ENCODE peak calls at places on chromosomes 12 and 14, in ten cellular contexts. O, M, K, Z, R, Y, E, V, C and G are unnamed samples.

GRCh38 chr14:94925416-94925815 is 155.5 kb upstream of the GSC start:
- DNase-seq in M (no peak), C (no peak), Z (no peak), E (no peak), V (no peak), Y (no peak), R (no peak), K (no peak), O (no peak), G (no peak)

GRCh38 chr14:59461891-59462290 is 3.3 kb downstream of the GPR135 start:
- DNase-seq in V (no peak), C (no peak), K (no peak), M (no peak), O (no peak), Z (no peak), E (no peak), Y (no peak), R (no peak), G (no peak)

GRCh38 chr12:98466970-98467369 is 48.4 kb upstream of the TMPO start:
- DNase-seq in K (no peak), C (no peak), V (no peak), R (no peak), Y (no peak), M (no peak), O (no peak), E (no peak), Z (no peak), G (no peak)

GRCh38 chr12:105214141-105214540 is 21.8 kb downstream of the APPL2 start:
- DNase-seq in Y (no peak), V (no peak), O (peak; percentile 49), M (no peak), K (no peak), Z (no peak), R (no peak), C (no peak), E (peak; percentile 84), G (no peak)

GRCh38 chr12:24823808-24824515 is 124.9 kb downstream of the BCAT1 start:
- DNase-seq in Y (no peak), K (peak; percentile 56), C (no peak), Z (no peak), R (no peak), M (no peak), E (no peak), O (no peak), V (no peak), G (no peak)

GRCh38 chr14:70754989-70755388 is 54.3 kb downstream of the MAP3K9 start:
- DNase-seq in C (no peak), O (peak; percentile 1), V (no peak), Y (peak; percentile 5), Z (no peak), R (no peak), E (peak; percentile 23), K (no peak), M (no peak), G (no peak)

GRCh38 chr12:97167598-97167997 is 260.5 kb downstream of the NEDD1 start:
- DNase-seq in M (no peak), K (no peak), R (no peak), C (no peak), O (no peak), Y (no peak), V (no peak), Z (no peak), E (no peak), G (no peak)

GRCh38 chr12:113298861-113299545 is 35.9 kb downstream of the SLC8B1 start:
- DNase-seq in C (no peak), Y (no peak), M (no peak), R (no peak), O (no peak), E (peak; percentile 47), V (no peak), K (no peak), Z (no peak), G (no peak)

GRCh38 chr12:115354007-115354452 is 670.1 kb upstream of the TBX3 start:
- DNase-seq in O (peak; percentile 96), R (no peak), C (no peak), E (peak; percentile 94), V (no peak), Z (no peak), K (no peak), Y (no peak), M (no peak), G (no peak)

GRCh38 chr12:94930216-94930654 is 73.3 kb downstream of the NDUFA12 start:
- DNase-seq in V (no peak), M (no peak), C (no peak), E (no peak), Y (no peak), O (no peak), K (no peak), Z (no peak), R (no peak), G (no peak)

GRCh38 chr14:32560213-32560857 is 231.2 kb downstream of the AKAP6 start:
- DNase-seq in C (peak; percentile 51), Y (peak; percentile 30), V (peak; percentile 82), M (no peak), Z (no peak), R (no peak), K (peak; percentile 18), O (peak; percentile 90), E (peak; percentile 93), G (peak; percentile 59)

GRCh38 chr12:63400746-63401145 is 249.7 kb upstream of the AVPR1A start:
- DNase-seq in C (no peak), K (no peak), V (no peak), R (no peak), Z (no peak), E (no peak), Y (no peak), M (no peak), O (peak; percentile 22), G (no peak)

GRCh38 chr12:6826125-6826733 is 2.0 kb upstream of the P3H3 start:
- DNase-seq in Z (no peak), E (no peak), K (no peak), V (no peak), O (no peak), R (no peak), M (no peak), Y (no peak), C (no peak), G (no peak)

GRCh38 chr12:112013601-112014402 is 576 bp downstream of the ERP29 start:
- DNase-seq in E (peak; percentile 67), M (peak; percentile 80), Y (no peak), O (peak; percentile 78), Z (no peak), R (peak; percentile 66), V (peak; percentile 87), C (peak; percentile 83), K (peak; percentile 68), G (peak; percentile 58)

GRCh38 chr12:80829767-80830166 is 108.0 kb downstream of the LIN7A start:
- DNase-seq in K (no peak), O (no peak), Z (no peak), C (no peak), Y (no peak), E (peak; percentile 76), M (no peak), V (no peak), R (no peak), G (no peak)

GRCh38 chr12:66823857-66824570 is 145.1 kb upstream of the GRIP1 start:
- DNase-seq in M (no peak), E (no peak), C (no peak), K (no peak), O (no peak), V (no peak), R (no peak), Z (no peak), Y (no peak), G (no peak)

GRCh38 chr14:74038015-74038859 is 19.1 kb downstream of the BBOF1 start:
- DNase-seq in V (peak; percentile 52), O (peak; percentile 76), Y (no peak), C (no peak), M (no peak), E (peak; percentile 55), K (no peak), Z (no peak), R (peak; percentile 13), G (no peak)

GRCh38 chr12:6960291-6961277 is 9.4 kb downstream of the PTPN6 start:
- DNase-seq in O (peak; percentile 46), E (peak; percentile 32), Y (no peak), R (peak; percentile 77), C (no peak), K (no peak), M (no peak), V (peak; percentile 33), Z (no peak), G (no peak)

DNA sequence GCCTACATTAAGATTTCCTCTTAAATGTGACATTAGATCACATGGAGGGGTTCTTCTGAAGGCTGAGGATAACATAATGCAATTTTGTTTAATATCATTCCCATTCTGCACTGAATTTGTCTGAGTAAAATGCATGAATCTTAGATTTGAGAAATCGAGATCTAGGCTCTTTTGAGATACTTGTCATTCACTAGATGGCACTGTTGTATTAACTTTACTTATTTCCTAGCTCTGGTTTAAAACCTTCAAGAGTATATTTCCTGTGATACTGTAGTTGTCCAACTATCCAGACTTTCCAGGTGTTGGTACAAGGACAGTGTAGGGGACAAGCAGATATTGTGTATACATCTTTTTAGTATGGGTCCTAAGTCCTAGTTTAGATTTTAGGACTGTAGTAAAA is 91.7 kb upstream of the SEL1L start:
- DNase-seq in K (no peak), R (no peak), V (peak; percentile 57), Z (no peak), Y (peak; percentile 2), M (no peak), O (peak; percentile 4), C (no peak), E (peak; percentile 1), G (no peak)
- TF ChIP-seq CTCF in K (peak; percentile 18), R (peak; percentile 19), V (peak; percentile 79), Z (peak; percentile 33), Y (peak; percentile 39), M (no peak), O (no peak), C (no peak), E (peak; percentile 21), G (peak; percentile 46)

DNA sequence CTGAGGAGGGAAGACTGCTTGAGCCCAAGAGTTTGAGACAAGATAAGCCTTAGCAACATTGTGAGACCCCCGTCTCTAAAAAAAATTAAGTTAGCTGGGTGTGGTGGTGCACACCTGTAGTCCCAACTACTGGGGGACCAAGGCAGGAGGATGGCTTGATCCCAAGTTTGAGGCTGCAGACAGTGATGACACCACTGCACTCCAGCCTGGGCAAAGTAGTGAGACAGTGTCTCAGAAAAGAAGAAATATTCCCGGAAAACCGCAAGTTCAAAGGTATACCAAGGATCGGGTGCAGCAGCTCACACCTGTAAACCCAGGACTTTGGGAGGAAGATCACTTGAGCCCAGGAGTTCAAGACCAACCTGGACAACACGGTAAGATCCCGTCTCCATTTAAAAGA is 5.8 kb downstream of the PTGES3 start:
- DNase-seq in M (no peak), Z (no peak), K (no peak), R (no peak), C (no peak), O (no peak), Y (no peak), V (no peak), E (no peak), G (no peak)
- TF ChIP-seq CTCF in M (no peak), Z (no peak), K (no peak), R (no peak), C (no peak), O (no peak), Y (no peak), V (no peak), E (no peak), G (no peak)

GRCh38 chr14:104224516-104225281 is 86.3 kb downstream of the KIF26A start:
- DNase-seq in K (no peak), M (no peak), E (no peak), O (no peak), R (no peak), C (peak; percentile 77), Z (no peak), V (peak; percentile 73), Y (no peak), G (peak; percentile 75)
- TF ChIP-seq CTCF in K (peak; percentile 63), M (no peak), E (peak; percentile 13), O (no peak), R (peak; percentile 65), C (peak; percentile 49), Z (no peak), V (peak; percentile 66), Y (peak; percentile 76), G (peak; percentile 65)

GRCh38 chr12:104190641-104191176 is 24.9 kb upstream of the TXNRD1 start:
- DNase-seq in V (no peak), Z (no peak), R (no peak), Y (no peak), C (no peak), O (no peak), M (no peak), K (no peak), E (no peak), G (no peak)
- TF ChIP-seq CTCF in V (no peak), Z (no peak), R (no peak), Y (no peak), C (no peak), O (no peak), M (no peak), K (no peak), E (no peak), G (no peak)